ENCODE peak calls at places on chromosomes 3 and 15, in ten cellular contexts. Q is thoracic aorta; J is NCI-H187 treated with DMSO at 0.1 percent for 48 hours; F is SK-N-DZ; A is SHP77; T is NCI-H510A treated with DMSO at 0.1 percent for 48 hours; U is iris pigment epithelial cell; S is activated CD8-positive, alpha-beta T cell treated with anti-CD3 and anti-CD28 coated beads, Interleukin-2, amount 10 ng/mL, durations not matched to agents 7 days and 5 days; I is NCI-H774; M is kidney tubule cell. P is an unnamed sample.

GRCh38 chr3:194082596-194083220 is 53.2 kb upstream of the HES1 start:
- DNase-seq in Q (no peak), J (no peak), F (no peak), A (peak; percentile 23), T (peak; percentile 24), U (peak; percentile 51), S (no peak), I (no peak), M (no peak), P (no peak)

GRCh38 chr15:91529534-91529933 is 324.0 kb upstream of the SLCO3A1 start:
- DNase-seq in Q (no peak), J (no peak), F (no peak), A (no peak), T (peak; percentile 12), U (no peak), S (no peak), I (no peak), M (no peak), P (no peak)

GRCh38 chr15:92079047-92079446 is 225.5 kb downstream of the SLCO3A1 start:
- DNase-seq in Q (no peak), J (no peak), F (peak; percentile 69), A (peak; percentile 15), T (no peak), U (no peak), S (peak; percentile 37), I (no peak), M (peak; percentile 26), P (no peak)

GRCh38 chr3:12730511-12731234 is 28.4 kb downstream of the TMEM40 start:
- DNase-seq in Q (no peak), J (no peak), F (no peak), A (no peak), T (no peak), U (no peak), S (no peak), I (no peak), M (peak; percentile 89), P (no peak)

GRCh38 chr3:71681224-71681668 is 44.0 kb downstream of the EIF4E3 start:
- DNase-seq in Q (no peak), J (no peak), F (no peak), A (no peak), T (peak; percentile 36), U (peak; percentile 90), S (peak; percentile 52), I (no peak), M (peak; percentile 53), P (peak; percentile 51)

GRCh38 chr3:192444096-192444790 is 283.1 kb downstream of the FGF12 start:
- DNase-seq in Q (no peak), J (no peak), F (peak; percentile 52), A (no peak), T (peak; percentile 72), U (peak; percentile 66), S (peak; percentile 65), I (peak; percentile 86), M (peak; percentile 76), P (peak; percentile 43)

GRCh38 chr3:106022913-106023312 is 154.1 kb upstream of the CBLB start:
- DNase-seq in Q (no peak), J (no peak), F (no peak), A (no peak), T (no peak), U (peak; percentile 23), S (no peak), I (no peak), M (no peak), P (no peak)

GRCh38 chr3:98954806-98955205 is 53.3 kb upstream of the DCBLD2 start:
- DNase-seq in Q (no peak), J (no peak), F (no peak), A (no peak), T (no peak), U (no peak), S (no peak), I (no peak), M (peak; percentile 43), P (no peak)

GRCh38 chr3:97957617-97958311 is 14.5 kb downstream of the RIOX2 start:
- DNase-seq in Q (no peak), J (no peak), F (no peak), A (no peak), T (no peak), U (peak; percentile 62), S (no peak), I (no peak), M (peak; percentile 79), P (no peak)

GRCh38 chr3:139173372-139174108 is 128.8 kb upstream of the PRR23C start:
- DNase-seq in Q (no peak), J (no peak), F (no peak), A (no peak), T (no peak), U (peak; percentile 24), S (no peak), I (no peak), M (no peak), P (no peak)